ENCODE peak calls at places on chromosomes 5 and 9, in four cellular contexts. J, T, C and R are unnamed samples.
A peak's percentile ranks its signal among the peaks of the same experiment; 100 is the strongest.

GRCh38 chr5:17228833-17229291 is 11.4 kb downstream of the BASP1 start:
- DNase-seq in C (no peak), T (no peak), J (peak; percentile 73), R (peak; percentile 79)

GRCh38 chr9:69379250-69379982 is 54.4 kb downstream of the ENTREP1 start:
- DNase-seq in J (peak; percentile 49), T (no peak), C (no peak), R (peak; percentile 55)

GRCh38 chr9:38380230-38380871 is 12.2 kb upstream of the ALDH1B1 start:
- DNase-seq in T (no peak), C (no peak), J (no peak), R (no peak)

GRCh38 chr5:74638776-74639537 is 1.6 kb downstream of the ENC1 start:
- DNase-seq in C (no peak), T (no peak), J (peak; percentile 62), R (peak; percentile 66)

GRCh38 chr9:16092627-16093091 is 539.8 kb downstream of the CCDC171 start:
- DNase-seq in J (peak; percentile 51), T (no peak), C (no peak), R (no peak)

GRCh38 chr5:141476132-141476909 is 555 bp downstream of the PCDHGC3 start:
- DNase-seq in J (peak; percentile 82), C (peak; percentile 49), T (peak; percentile 68), R (peak; percentile 85)

GRCh38 chr5:141366016-141366896 is 2.3 kb downstream of the PCDHGA5 start:
- DNase-seq in J (no peak), C (no peak), T (no peak), R (no peak)

GRCh38 chr9:61666310-61666709 is 476.5 kb downstream of the SPATA31A7 start:
- DNase-seq in J (no peak), T (no peak), C (no peak), R (no peak)

GRCh38 chr9:134355561-134356278 is 29.5 kb downstream of the RXRA start:
- DNase-seq in J (no peak), C (no peak), T (peak; percentile 72), R (no peak)

GRCh38 chr5:132500931-132501628 is 10.5 kb upstream of the IRF1 start:
- DNase-seq in T (peak; percentile 87), C (peak; percentile 51), J (peak; percentile 74), R (peak; percentile 53)

GRCh38 chr9:15357050-15357653 is 50.1 kb upstream of the TTC39B start:
- DNase-seq in T (peak; percentile 77), J (no peak), C (no peak), R (no peak)

GRCh38 chr5:166117062-166117743 is 2174.2 kb upstream of the WWC1 start:
- DNase-seq in J (no peak), C (no peak), T (no peak), R (no peak)

GRCh38 chr9:88532320-88532719 is 2.7 kb upstream of the NXNL2 start:
- DNase-seq in J (peak; percentile 46), C (peak; percentile 73), T (no peak), R (peak; percentile 46)

GRCh38 chr9:84331119-84331791 is 9.3 kb downstream of the SLC28A3 start:
- DNase-seq in T (no peak), J (peak; percentile 39), C (no peak), R (no peak)

GRCh38 chr5:33601881-33602280 is 161.1 kb downstream of the TARS1 start:
- DNase-seq in C (no peak), T (no peak), J (no peak), R (peak; percentile 65)

GRCh38 chr5:154141686-154142300 is 48.7 kb upstream of the GALNT10 start:
- DNase-seq in T (no peak), J (no peak), C (no peak), R (no peak)

GRCh38 chr5:150158170-150158949 is 2.7 kb upstream of the PDGFRB start:
- DNase-seq in J (peak; percentile 65), T (no peak), C (no peak), R (peak; percentile 35)

GRCh38 chr5:14400611-14401010 is 181.0 kb upstream of the OTULINL start:
- DNase-seq in C (no peak), J (no peak), T (no peak), R (no peak)

GRCh38 chr5:140564196-140565023 is at the start of the genes APBB3 and SLC35A4:
- DNase-seq in C (peak; percentile 96), J (peak; percentile 99), T (peak; percentile 95), R (peak; percentile 99)

GRCh38 chr9:108001219-108001618 is 511.6 kb upstream of the KLF4 start:
- DNase-seq in J (no peak), C (no peak), T (no peak), R (peak; percentile 31)

GRCh38 chr9:109035684-109036423 is 22.6 kb upstream of the CTNNAL1 start:
- DNase-seq in C (peak; percentile 50), J (peak; percentile 86), T (no peak), R (peak; percentile 92)

GRCh38 chr9:2241461-2241874 is 226.3 kb downstream of the SMARCA2 start:
- DNase-seq in T (no peak), C (no peak), J (peak; percentile 92), R (peak; percentile 95)

GRCh38 chr5:172868436-172868923 is 34.4 kb downstream of the ERGIC1 start:
- DNase-seq in C (peak; percentile 64), T (no peak), J (peak; percentile 40), R (peak; percentile 77)

GRCh38 chr5:142065273-142065672 is 43.3 kb upstream of the NDFIP1 start:
- DNase-seq in J (peak; percentile 52), C (no peak), T (no peak), R (peak; percentile 49)

GRCh38 chr5:174612686-174613085 is 111.7 kb upstream of the MSX2 start:
- DNase-seq in J (no peak), T (peak; percentile 69), C (peak; percentile 33), R (no peak)

GRCh38 chr5:173472164-173472563 is 143.9 kb upstream of the STC2 start:
- DNase-seq in T (no peak), C (peak; percentile 40), J (peak; percentile 98), R (peak; percentile 99)

GRCh38 chr9:135448570-135449180 is 30.9 kb upstream of the PPP1R26 start:
- DNase-seq in T (no peak), J (peak; percentile 20), C (no peak), R (no peak)

GRCh38 chr9:134286513-134287245 is 39.6 kb upstream of the RXRA start:
- DNase-seq in C (no peak), J (no peak), T (no peak), R (no peak)

GRCh38 chr9:2158111-2158610 is 143.0 kb downstream of the SMARCA2 start:
- DNase-seq in C (peak; percentile 48), J (peak; percentile 85), T (no peak), R (peak; percentile 73)

GRCh38 chr5:102670224-102670836 is 84.8 kb upstream of the PAM start:
- DNase-seq in T (no peak), J (peak; percentile 18), C (peak; percentile 39), R (no peak)
- TF ChIP-seq CTCF in T (no peak), J (peak; percentile 57), C (peak; percentile 51), R (peak; percentile 64)

GRCh38 chr5:28770307-28770706 is 1731.9 kb upstream of the CDH9 start:
- DNase-seq in C (no peak), T (no peak), J (no peak), R (no peak)

DNA sequence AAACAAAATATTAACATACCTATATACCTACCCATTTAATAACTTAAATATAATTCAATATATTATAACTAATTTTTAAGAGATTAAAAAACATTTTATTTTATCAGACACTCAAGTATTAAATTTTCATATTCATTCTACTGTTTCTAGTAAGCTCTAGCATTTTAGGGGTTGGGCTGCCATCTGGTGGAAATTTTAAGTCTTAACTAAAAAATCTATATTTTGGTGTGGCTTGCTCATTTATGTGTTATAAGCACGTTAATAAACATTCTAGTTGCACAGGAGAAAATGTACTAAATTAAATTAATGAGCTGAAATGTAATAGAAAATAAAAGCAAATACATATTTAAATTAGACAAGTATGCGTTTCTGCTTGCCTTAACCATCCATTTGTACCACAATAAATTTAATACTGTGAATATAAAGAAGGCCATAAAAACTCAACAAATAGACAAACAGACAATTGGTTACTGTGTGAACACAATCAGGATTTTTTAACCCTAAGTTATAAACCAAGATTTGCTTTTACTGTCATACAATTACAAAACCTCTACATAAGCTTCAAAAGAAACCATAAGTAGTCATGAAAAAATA is 1728.3 kb upstream of the CDH9 start:
- DNase-seq in C (peak; percentile 5), J (peak; percentile 69), T (no peak), R (peak; percentile 73)
- TF ChIP-seq CTCF in C (peak; percentile 73), J (peak; percentile 36), T (no peak), R (peak; percentile 25)

DNA sequence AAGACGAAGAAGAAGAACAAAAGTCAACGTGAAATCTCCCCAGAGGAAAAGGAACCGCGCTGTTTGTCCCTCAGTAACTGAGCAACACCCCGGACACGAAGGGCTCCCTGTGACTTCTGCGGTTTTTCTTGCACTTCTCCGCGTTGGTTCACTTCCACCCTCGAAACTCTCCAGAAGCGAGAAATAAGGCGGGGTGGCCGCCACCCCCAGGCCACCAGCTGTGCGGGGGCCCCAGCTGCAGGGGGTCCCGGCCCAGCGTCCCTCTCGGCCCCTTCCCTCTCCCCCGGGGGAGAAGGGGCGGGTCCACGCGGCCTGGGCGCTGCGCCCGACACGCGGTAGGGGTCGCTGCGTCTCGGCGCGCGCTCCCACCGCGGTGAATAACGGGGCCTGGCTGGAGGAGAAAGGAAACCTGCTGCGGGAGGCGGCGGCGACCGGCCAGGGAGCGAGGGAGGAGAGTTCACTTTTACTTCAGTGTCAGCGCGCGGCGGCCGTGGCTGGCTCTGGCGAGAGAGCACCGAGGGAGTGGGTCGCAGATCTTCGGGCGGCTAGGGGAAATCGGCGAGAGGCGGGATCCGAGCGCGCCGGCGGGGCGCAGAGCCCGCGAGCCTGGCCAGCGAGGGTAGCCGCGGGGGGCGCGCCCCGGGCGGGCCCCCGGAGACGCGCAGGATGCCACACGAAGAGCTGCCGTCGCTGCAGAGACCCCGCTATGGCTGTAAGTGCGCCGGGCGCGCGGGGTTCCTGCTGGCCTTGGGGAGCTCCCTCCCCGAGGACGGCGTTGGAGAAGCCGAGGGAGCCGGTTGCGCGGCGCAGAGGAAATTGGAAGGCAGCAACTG is at the start of gene IQGAP2:
- DNase-seq in C (peak; percentile 85), T (peak; percentile 90), J (peak; percentile 52), R (peak; percentile 61)
- TF ChIP-seq CTCF in C (peak; percentile 85), T (peak; percentile 66), J (peak; percentile 13), R (peak; percentile 57)

GRCh38 chr9:81537964-81538363 is 151.4 kb downstream of the TLE1 start:
- DNase-seq in J (no peak), C (no peak), T (no peak), R (peak; percentile 45)
- TF ChIP-seq CTCF in J (no peak), C (no peak), T (no peak), R (no peak)

DNA sequence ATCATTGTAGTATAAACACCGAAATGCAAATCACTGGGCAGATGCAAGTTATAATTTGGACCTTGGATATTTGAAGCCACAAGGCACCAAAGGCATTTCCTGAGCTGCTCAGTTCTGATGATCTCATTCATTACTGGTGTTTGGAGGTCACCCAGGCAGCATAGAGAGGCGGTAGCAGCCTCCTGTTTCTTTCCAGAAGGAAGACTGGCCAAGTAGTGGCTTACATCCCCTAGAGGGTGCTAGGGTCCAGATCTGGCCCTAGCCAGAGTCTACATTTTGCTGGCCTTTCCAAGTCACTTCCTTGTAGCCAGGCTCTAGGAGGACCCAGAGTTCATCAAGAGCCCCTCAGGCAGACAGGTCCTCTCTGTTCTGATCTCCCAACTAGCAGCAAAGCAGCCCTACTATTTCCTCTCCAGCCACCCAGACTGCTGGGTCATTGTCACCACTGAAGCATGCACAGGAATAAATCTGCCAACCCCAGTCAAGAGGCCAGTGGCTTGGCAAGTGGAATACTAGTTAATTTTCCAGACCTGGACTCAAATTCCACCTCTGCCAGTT is 33.4 kb upstream of the TTC1 start:
- DNase-seq in C (peak; percentile 26), J (peak; percentile 93), T (no peak), R (peak; percentile 98)
- TF ChIP-seq CTCF in C (no peak), J (peak; percentile 59), T (no peak), R (peak; percentile 69)

GRCh38 chr9:96651626-96652025 is 3.5 kb downstream of the PRXL2C start:
- DNase-seq in C (peak; percentile 47), T (no peak), J (peak; percentile 57), R (peak; percentile 36)
- TF ChIP-seq CTCF in C (peak; percentile 61), T (no peak), J (peak; percentile 70), R (peak; percentile 63)

GRCh38 chr5:157912621-157913325 is 53.8 kb upstream of the CLINT1 start:
- DNase-seq in J (no peak), T (no peak), C (no peak), R (no peak)
- TF ChIP-seq CTCF in J (no peak), T (no peak), C (no peak), R (no peak)